ENCODE peak calls at places on chromosomes 12 and 14, in six cellular contexts. M is IMR-90, F is tibial artery, U is left lung, O is lower lobe of right lung, Y is pancreas. G is an unnamed sample.
A peak's percentile ranks its signal among the peaks of the same experiment; 100 is the strongest.

GRCh38 chr12:15834575-15834974 is 45.4 kb upstream of the EPS8 start:
- DNase-seq in O (no peak), M (no peak), F (no peak), U (no peak), Y (no peak), G (no peak)

GRCh38 chr14:69458350-69458749 is 26.2 kb upstream of the PLEKHD1 start:
- DNase-seq in F (no peak), M (no peak), O (no peak), U (no peak), Y (no peak), G (no peak)

GRCh38 chr12:109797905-109798669 is 35.1 kb downstream of the TRPV4 start:
- DNase-seq in M (no peak), O (no peak), F (no peak), U (no peak), Y (no peak), G (no peak)

GRCh38 chr12:113844495-113845175 is 121.5 kb downstream of the RBM19 start:
- DNase-seq in O (no peak), Y (no peak), F (no peak), M (no peak), U (no peak), G (no peak)

GRCh38 chr14:102479777-102480176 is 29.8 kb downstream of the ANKRD9 start:
- DNase-seq in F (no peak), Y (peak; percentile 68), O (peak; percentile 76), M (no peak), U (peak; percentile 66), G (no peak)

GRCh38 chr12:83664650-83665049 is 977.9 kb downstream of the TMTC2 start:
- DNase-seq in F (no peak), M (no peak), U (no peak), Y (no peak), O (no peak), G (no peak)

GRCh38 chr12:120740871-120741270 is 15.2 kb downstream of the ACADS start:
- DNase-seq in O (no peak), M (no peak), F (no peak), U (no peak), Y (no peak), G (no peak)

GRCh38 chr12:219891-220352 is 6.0 kb upstream of the SLC6A12 start:
- DNase-seq in M (peak; percentile 35), F (peak; percentile 53), Y (peak; percentile 75), O (peak; percentile 87), U (peak; percentile 71), G (no peak)

GRCh38 chr12:122006186-122006926 is 15.3 kb upstream of the BCL7A start:
- DNase-seq in Y (no peak), M (no peak), O (peak; percentile 37), U (no peak), F (no peak), G (no peak)

GRCh38 chr12:75820848-75821578 is 210.6 kb downstream of the PHLDA1 start:
- DNase-seq in O (no peak), U (no peak), F (peak; percentile 66), Y (no peak), M (peak; percentile 97), G (peak; percentile 72)

GRCh38 chr12:79251356-79251755 is 386.8 kb downstream of the SYT1 start:
- DNase-seq in F (no peak), M (peak; percentile 61), Y (no peak), O (no peak), U (no peak), G (no peak)

GRCh38 chr14:81164167-81164774 is 56.5 kb downstream of the GTF2A1 start:
- DNase-seq in U (peak; percentile 61), O (no peak), M (peak; percentile 77), F (peak; percentile 52), Y (peak; percentile 77), G (peak; percentile 62)

GRCh38 chr14:81275995-81276698 is 55.4 kb upstream of the GTF2A1 start:
- DNase-seq in M (no peak), O (no peak), F (no peak), Y (no peak), U (no peak), G (no peak)

GRCh38 chr14:89702151-89702936 is 252.2 kb downstream of the EFCAB11 start:
- DNase-seq in U (no peak), Y (peak; percentile 18), O (no peak), M (peak; percentile 67), F (peak; percentile 25), G (no peak)

GRCh38 chr14:106691601-106692291 is 1165.4 kb downstream of the TMEM121 start:
- DNase-seq in U (peak; percentile 35), O (peak; percentile 56), Y (peak; percentile 18), F (no peak), M (no peak), G (no peak)

GRCh38 chr14:99686557-99687283 is 2.6 kb downstream of the CYP46A1 start:
- DNase-seq in O (no peak), F (no peak), U (no peak), Y (no peak), M (no peak), G (peak; percentile 43)

GRCh38 chr12:90978117-90978770 is 23.3 kb upstream of the CCER1 start:
- DNase-seq in Y (no peak), U (no peak), F (no peak), M (peak; percentile 79), O (no peak), G (no peak)

GRCh38 chr12:101076940-101077351 is 133.1 kb downstream of the SLC5A8 start:
- DNase-seq in Y (no peak), F (no peak), O (no peak), M (peak; percentile 29), U (no peak), G (no peak)

GRCh38 chr14:61403411-61403810 is 82.0 kb downstream of the PRKCH start:
- DNase-seq in M (no peak), O (no peak), U (no peak), Y (no peak), F (no peak), G (no peak)

GRCh38 chr14:61493239-61493638 is 171.9 kb downstream of the PRKCH start:
- DNase-seq in U (no peak), M (peak; percentile 94), O (no peak), Y (no peak), F (no peak), G (no peak)

GRCh38 chr14:72942934-72943333 is 16.7 kb downstream of the DCAF4 start:
- DNase-seq in U (no peak), M (no peak), Y (no peak), O (no peak), F (no peak), G (no peak)

GRCh38 chr14:72939630-72940029 is 13.4 kb downstream of the DCAF4 start:
- DNase-seq in F (no peak), M (no peak), O (no peak), Y (no peak), U (no peak), G (no peak)

GRCh38 chr14:72943876-72944430 is 17.7 kb downstream of the DCAF4 start:
- DNase-seq in Y (no peak), M (no peak), O (no peak), U (peak; percentile 12), F (no peak), G (no peak)

GRCh38 chr14:72945628-72946027 is 19.4 kb downstream of the DCAF4 start:
- DNase-seq in F (no peak), M (no peak), O (no peak), U (no peak), Y (no peak), G (no peak)

GRCh38 chr14:72941286-72941985 is 15.2 kb downstream of the DCAF4 start:
- DNase-seq in Y (no peak), U (peak; percentile 14), O (no peak), F (no peak), M (no peak), G (no peak)
- H3K36me3 ChIP-seq in Y (peaks cover 11% of the 10 kb centered on the region), U (peaks cover 78% of the 10 kb centered on the region), O (peaks cover 69% of the 10 kb centered on the region), F (peaks cover 45% of the 10 kb centered on the region), M (peaks cover 33% of the 10 kb centered on the region), G (peaks cover 46% of the 10 kb centered on the region)

DNA sequence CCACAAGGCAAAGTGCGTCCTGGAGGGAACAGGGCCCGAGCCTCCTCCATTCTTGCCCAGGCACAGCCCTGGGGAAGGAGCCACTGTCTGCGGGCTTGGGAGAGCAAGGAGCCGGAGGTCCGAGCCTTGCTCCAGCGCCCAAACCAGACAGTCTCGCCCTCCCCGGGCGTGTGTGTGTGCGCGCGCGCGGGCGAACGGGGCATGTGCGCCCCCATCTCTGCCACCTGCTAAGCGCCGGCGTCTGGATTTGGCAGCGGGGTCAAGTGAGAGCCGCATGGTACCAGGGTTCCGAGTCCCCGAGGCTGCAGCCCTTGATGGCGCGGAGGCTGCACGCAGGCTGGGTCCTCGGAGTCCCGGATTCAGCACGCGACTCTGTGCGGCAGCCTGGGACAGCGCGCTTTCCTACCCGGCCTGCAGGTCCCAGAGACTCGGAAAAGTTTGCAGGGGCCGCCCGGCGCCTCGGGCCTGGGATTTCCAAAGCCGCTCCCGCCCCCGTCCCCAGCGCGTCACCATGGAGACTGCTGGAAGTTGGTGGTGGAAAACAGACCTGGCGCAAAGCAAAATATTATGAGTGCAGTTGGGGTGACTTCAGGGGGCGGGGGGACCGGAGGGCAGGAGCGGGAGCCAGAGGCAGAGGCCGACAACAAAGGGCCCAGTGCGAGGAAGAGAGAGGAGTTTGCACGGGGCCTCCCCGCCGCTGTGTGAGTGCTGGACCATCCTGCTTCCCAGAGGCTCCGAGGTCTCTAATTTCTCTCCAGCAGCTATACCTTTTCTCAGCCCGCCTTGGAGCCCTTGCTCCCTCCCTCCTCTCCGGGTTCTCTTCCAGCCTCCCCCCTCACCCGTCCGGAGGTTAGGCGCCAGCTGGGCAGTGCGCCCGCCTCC is 4.2 kb downstream of the RFX4 start:
- DNase-seq in F (no peak), M (no peak), O (no peak), Y (no peak), U (no peak), G (no peak)
- H3K4me3 ChIP-seq in F (no peak overlapping the region), M (no peak overlapping the region), O (no peak overlapping the region), Y (peak overlapping the region; percentile 18), U (no peak overlapping the region), G (peak overlapping the region; percentile 27)

DNA sequence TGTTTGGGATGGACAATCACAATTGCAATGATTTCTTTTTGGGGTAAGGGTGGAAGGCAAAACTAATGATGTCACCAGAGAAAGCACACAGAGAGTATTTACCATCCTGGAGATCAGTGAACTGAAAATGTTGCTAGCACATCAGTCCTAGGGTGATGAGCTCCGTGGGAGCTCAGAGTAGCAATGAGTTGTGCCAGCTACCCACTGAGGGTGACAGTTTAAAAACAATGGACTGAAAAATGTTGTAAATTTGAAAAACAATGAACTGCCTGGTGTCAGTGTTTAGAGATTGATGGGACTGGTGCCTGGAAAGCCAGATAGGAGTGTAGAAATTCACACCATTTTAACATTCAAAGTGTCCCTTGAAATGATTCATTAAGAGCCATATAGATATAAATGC is 198.5 kb downstream of the ATP23 start:
- DNase-seq in O (no peak), Y (no peak), M (no peak), U (no peak), F (no peak), G (no peak)
- TF ChIP-seq CTCF in O (no peak), Y (no peak), M (no peak), U (no peak), F (no peak), G (no peak)

GRCh38 chr12:53187145-53187899 is 6.6 kb upstream of the CSAD start:
- DNase-seq in O (no peak), F (no peak), U (no peak), Y (no peak), M (no peak), G (no peak)
- H3K36me3 ChIP-seq in O (peaks cover 74% of the 10 kb centered on the region), F (peaks cover 48% of the 10 kb centered on the region), U (peaks cover 91% of the 10 kb centered on the region), Y (peaks cover 22% of the 10 kb centered on the region), M (peaks cover 50% of the 10 kb centered on the region), G (peaks cover 62% of the 10 kb centered on the region)

GRCh38 chr12:1939745-1940607 is 21.5 kb upstream of the CACNA2D4 start:
- DNase-seq in O (peak; percentile 89), F (peak; percentile 89), Y (peak; percentile 91), M (peak; percentile 78), U (peak; percentile 83), G (peak; percentile 91)
- H3K4me3 ChIP-seq in O (no peak overlapping the region), F (no peak overlapping the region), Y (no peak overlapping the region), M (no peak overlapping the region), U (no peak overlapping the region), G (no peak overlapping the region)

GRCh38 chr12:53481957-53482586 is 17.2 kb downstream of the MAP3K12 start:
- DNase-seq in U (no peak), Y (no peak), O (no peak), M (no peak), F (no peak), G (no peak)
- TF ChIP-seq CTCF in U (no peak), Y (no peak), O (no peak), M (peak; percentile 17), F (no peak), G (no peak)